ENCODE peak calls at places on chromosome 9, in four cellular contexts. X is colonic mucosa, U is ascending aorta, L is IMR-90. A is an unnamed sample. For H3K4me1, the result is how much of the 10 kb centered on the place peaks cover.

GRCh38 chr9:120693609-120694008 is 20.7 kb downstream of the MEGF9 start:
- DNase-seq in X (no peak), U (no peak), L (peak), A (no peak)

GRCh38 chr9:76996700-76997099 is 22.8 kb upstream of the FOXB2 start:
- DNase-seq in X (no peak), U (no peak), L (peak), A (no peak)

GRCh38 chr9:93262537-93263310 is 78.8 kb downstream of the WNK2 start:
- DNase-seq in X (peak), U (no peak), L (no peak), A (no peak)

GRCh38 chr9:137694962-137695875 is 76.4 kb downstream of the EHMT1 start:
- DNase-seq in U (no peak), L (no peak), X (peak), A (no peak)

GRCh38 chr9:29751220-29751619 is 2177.9 kb upstream of the C9orf72 start:
- DNase-seq in L (no peak), X (no peak), U (no peak), A (no peak)

GRCh38 chr9:79176298-79176697 is 395.5 kb upstream of the TLE4 start:
- DNase-seq in X (no peak), L (peak), U (no peak), A (no peak)

GRCh38 chr9:97717866-97718265 is 20.7 kb upstream of the XPA start:
- DNase-seq in X (no peak), U (no peak), L (no peak), A (no peak)

GRCh38 chr9:104795857-104796256 is 31.9 kb downstream of the NIPSNAP3B start:
- DNase-seq in U (no peak), X (no peak), L (no peak), A (no peak)

GRCh38 chr9:108673386-108673785 is 182.4 kb downstream of the ACTL7B start:
- DNase-seq in X (no peak), U (no peak), L (no peak), A (no peak)

GRCh38 chr9:94860678-94861588 is 134.4 kb downstream of the AOPEP start:
- DNase-seq in L (peak), X (peak), U (peak), A (no peak)

GRCh38 chr9:136733611-136734010 is 9.1 kb downstream of the LCN10 start:
- DNase-seq in L (no peak), X (no peak), U (no peak), A (no peak)

GRCh38 chr9:90508940-90509339 is 133.7 kb downstream of the DIRAS2 start:
- DNase-seq in X (no peak), L (no peak), U (no peak), A (no peak)

GRCh38 chr9:137000177-137000930 is 4.0 kb upstream of the CLIC3 start:
- DNase-seq in L (peak), U (no peak), X (no peak), A (no peak)

GRCh38 chr9:36091028-36091953 is 45.2 kb upstream of the GLIPR2 start:
- DNase-seq in X (peak), U (no peak), L (peak), A (no peak)

GRCh38 chr9:74036549-74037231 is 460.4 kb upstream of the RORB start:
- DNase-seq in U (no peak), X (no peak), L (no peak), A (no peak)

GRCh38 chr9:70340572-70340971 is 73.9 kb downstream of the KLF9 start:
- DNase-seq in U (no peak), L (peak), X (no peak), A (no peak)

GRCh38 chr9:114899461-114899860 is 30.9 kb downstream of the TNFSF8 start:
- DNase-seq in X (no peak), L (peak), U (no peak), A (no peak)

GRCh38 chr9:131733601-131734061 is 6.2 kb downstream of the RAPGEF1 start:
- DNase-seq in X (peak), L (peak), U (no peak), A (no peak)

GRCh38 chr9:77290373-77290772 is 113.0 kb downstream of the VPS13A start:
- DNase-seq in U (no peak), L (no peak), X (no peak), A (no peak)

GRCh38 chr9:82987370-82987769 is 75.6 kb downstream of the RASEF start:
- DNase-seq in U (no peak), X (peak), L (no peak), A (no peak)

GRCh38 chr9:9819886-9820285 is 792.9 kb downstream of the PTPRD start:
- DNase-seq in X (no peak), U (no peak), L (no peak), A (no peak)

GRCh38 chr9:81560851-81561732 is 128.3 kb downstream of the TLE1 start:
- DNase-seq in U (no peak), L (no peak), X (no peak), A (no peak)

GRCh38 chr9:131872702-131873101 is 132.8 kb upstream of the RAPGEF1 start:
- DNase-seq in U (no peak), L (no peak), X (no peak), A (no peak)

GRCh38 chr9:114238471-114238870 is 83.1 kb downstream of the COL27A1 start:
- DNase-seq in U (no peak), L (no peak), X (no peak), A (no peak)

GRCh38 chr9:5800969-5801738 is 31.8 kb downstream of the ERMP1 start:
- DNase-seq in L (no peak), X (peak), U (no peak), A (no peak)

GRCh38 chr9:83583151-83584014 is 39.6 kb upstream of the IDNK start:
- DNase-seq in X (peak), L (peak), U (no peak), A (no peak)

GRCh38 chr9:107759823-107760166 is 270.2 kb upstream of the KLF4 start:
- DNase-seq in U (no peak), X (no peak), L (no peak), A (no peak)

GRCh38 chr9:105457560-105458294 is 9.9 kb downstream of the FSD1L start:
- DNase-seq in L (no peak), X (no peak), U (no peak), A (no peak)

GRCh38 chr9:125633116-125633743 is 73.8 kb downstream of the MAPKAP1 start:
- DNase-seq in X (no peak), U (no peak), L (no peak), A (no peak)

GRCh38 chr9:75616841-75617566 is 273.5 kb upstream of the PCSK5 start:
- DNase-seq in L (no peak), U (no peak), X (no peak), A (no peak)

GRCh38 chr9:81595887-81596558 is 93.3 kb downstream of the TLE1 start:
- DNase-seq in X (no peak), L (no peak), U (no peak), A (no peak)

GRCh38 chr9:109012009-109012875 is 1.1 kb downstream of the CTNNAL1 start:
- DNase-seq in U (peak), X (peak), L (peak), A (no peak)

GRCh38 chr9:36102742-36103495 is 33.6 kb upstream of the GLIPR2 start:
- DNase-seq in U (peak), L (peak), X (peak), A (no peak)

DNA sequence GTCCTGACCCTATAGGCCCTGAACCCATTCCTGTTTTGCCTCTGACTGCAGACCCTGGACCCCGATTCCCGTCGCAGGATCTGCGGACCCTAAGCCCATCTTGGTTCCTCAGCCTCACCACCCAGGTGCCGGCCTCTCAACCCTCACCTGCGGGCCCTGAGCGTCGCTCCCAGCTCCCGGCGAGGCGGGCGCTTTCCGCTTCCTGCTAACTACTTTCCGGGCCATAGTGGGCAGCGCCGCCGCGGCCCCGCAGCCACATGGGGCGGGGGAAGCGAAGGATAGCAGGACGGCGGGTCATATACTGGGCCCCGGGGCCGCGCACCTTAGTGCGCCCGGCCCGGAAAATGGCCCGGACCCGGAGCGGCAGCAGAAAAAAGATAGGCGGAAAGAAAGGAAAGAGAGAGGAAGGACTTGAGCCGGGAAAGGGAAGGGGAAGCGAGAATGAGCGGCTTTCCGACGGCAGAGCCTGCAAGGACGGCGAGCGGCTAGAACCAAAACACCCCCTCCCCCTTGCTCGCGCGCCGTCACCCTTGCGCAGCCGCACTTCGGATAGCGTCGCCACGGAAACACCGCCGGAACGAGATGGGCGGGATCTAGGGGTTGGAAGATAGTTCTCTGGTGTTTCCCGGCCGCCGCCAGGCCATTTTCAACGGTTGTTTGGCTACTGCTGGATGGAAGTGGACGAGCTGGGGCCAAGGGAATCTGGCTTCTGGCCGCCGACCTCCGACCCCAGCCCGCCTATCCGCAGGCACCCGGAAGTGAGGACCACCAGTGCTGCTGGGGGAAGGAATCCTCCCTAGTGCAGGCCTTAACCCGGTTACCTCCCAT is at the start of gene DCAF12:
- DNase-seq in X (peak), U (peak), L (peak), A (peak)
- TF ChIP-seq CTCF in X (no peak), U (peak), L (no peak), A (no peak)

GRCh38 chr9:127780126-127780885 is 1.8 kb upstream of the SH2D3C start:
- DNase-seq in X (no peak), L (no peak), U (no peak), A (no peak)

GRCh38 chr9:127777368-127777960 is 1.0 kb downstream of the SH2D3C start:
- DNase-seq in U (no peak), X (no peak), L (no peak), A (no peak)

GRCh38 chr9:127776919-127777280 is 1.6 kb downstream of the SH2D3C start:
- DNase-seq in L (no peak), X (no peak), U (no peak), A (no peak)

GRCh38 chr9:127779136-127779981 is 893 bp upstream of the SH2D3C start:
- DNase-seq in U (no peak), X (no peak), L (no peak), A (no peak)

GRCh38 chr9:127778280-127779135 is at the start of gene SH2D3C:
- DNase-seq in X (peak), U (no peak), L (no peak), A (no peak)
- H3K4me1 ChIP-seq in X (under half), U (under half), L (under half), A (under half)

DNA sequence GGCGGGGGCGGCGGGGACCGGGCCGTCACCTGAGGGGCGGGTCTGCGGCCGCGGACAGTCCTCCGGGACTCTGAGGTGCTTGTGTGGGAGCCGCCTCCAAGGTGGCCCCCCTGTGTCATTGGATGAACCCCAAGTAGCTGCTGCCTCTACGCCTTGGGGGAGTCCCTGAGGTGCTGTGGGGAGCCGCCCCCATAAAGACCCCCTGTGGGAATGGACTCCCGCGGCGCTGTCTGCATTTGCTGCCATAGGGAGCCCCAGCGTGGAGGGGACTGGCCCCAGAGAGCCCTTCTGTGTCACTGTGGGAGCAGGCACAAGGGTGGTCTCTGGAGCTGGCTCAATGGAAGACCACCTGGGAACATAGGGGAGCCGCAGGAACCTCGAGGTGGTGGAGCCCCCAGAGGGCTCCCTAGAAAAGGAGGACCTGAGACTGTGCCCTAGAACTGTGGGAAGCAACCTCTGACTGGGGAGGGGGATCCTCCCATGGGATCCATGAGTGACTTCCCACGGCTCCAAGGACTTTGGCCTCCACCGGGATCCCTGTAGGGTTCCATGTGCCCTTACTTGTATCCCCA is 412 bp downstream of the PHF24 start:
- DNase-seq in U (no peak), L (no peak), X (no peak), A (no peak)
- H3K4me3 ChIP-seq in U (peak), L (no peak), X (no peak), A (peak)

GRCh38 chr9:34169125-34169524 is 9.7 kb upstream of the UBAP1 start:
- DNase-seq in L (no peak), U (no peak), X (no peak), A (no peak)

GRCh38 chr9:34176089-34176488 is 2.8 kb upstream of the UBAP1 start:
- DNase-seq in L (no peak), X (no peak), U (no peak), A (no peak)

GRCh38 chr9:34170252-34170915 is 8.5 kb upstream of the UBAP1 start:
- DNase-seq in X (no peak), U (no peak), L (no peak), A (no peak)

DNA sequence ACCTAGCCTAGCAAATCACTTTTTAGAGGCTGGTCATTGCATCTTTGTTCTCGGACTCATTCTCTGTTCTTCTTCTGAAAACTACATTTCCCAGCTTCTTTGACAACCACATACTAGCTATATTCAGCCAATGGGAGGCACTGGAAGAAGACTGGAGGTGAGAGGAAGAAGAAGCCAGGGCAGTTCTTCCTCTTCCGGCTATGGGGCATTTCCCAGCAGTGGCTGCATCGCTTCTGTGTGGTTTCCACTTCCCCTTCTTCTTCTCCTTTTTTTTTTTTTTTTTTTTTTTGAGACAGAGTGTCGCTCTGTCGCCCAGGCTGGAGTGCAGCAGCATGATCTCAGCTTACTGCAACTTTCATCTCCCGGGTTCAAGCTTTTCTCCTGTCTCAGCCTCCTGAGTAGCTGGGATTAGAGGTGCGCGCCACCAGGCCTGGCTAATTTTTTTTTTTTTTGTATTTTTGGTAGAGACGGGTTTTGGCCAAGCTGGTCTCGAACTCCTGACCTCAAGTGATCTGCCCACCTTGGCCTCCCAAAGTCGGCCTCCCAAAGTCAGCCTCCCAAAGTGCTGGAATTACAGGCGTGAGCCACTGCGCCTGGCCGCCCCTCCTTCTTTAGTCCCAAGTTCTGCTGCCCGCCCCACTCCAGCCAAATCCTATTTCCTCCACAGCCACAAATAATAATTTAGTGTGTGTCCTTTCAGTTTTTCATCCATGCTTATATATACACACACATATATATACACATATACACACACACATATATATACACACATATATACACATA is 6.9 kb upstream of the UBAP1 start:
- DNase-seq in X (no peak), U (no peak), L (no peak), A (no peak)
- TF ChIP-seq CTCF in X (no peak), U (no peak), L (no peak), A (no peak)

DNA sequence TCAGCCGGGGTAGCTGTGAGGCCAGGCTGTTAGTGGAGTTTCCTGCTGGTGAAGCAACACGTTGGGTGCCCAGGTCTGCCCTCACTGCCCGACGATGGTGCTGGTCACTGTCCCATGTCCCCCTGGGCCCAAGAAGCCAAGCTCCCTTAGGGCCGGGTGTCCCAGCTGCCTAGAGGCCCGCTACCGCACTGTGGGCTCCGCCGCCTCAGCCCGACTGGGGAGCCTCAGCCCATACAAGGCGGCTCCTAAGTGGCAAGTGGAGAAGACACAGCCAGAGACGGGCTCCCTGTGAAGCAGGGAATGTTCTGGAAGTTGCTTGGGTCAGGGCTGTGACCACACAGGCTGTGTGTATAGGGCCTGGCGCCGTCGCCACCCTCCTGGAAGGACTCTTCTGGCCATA is 96.9 kb downstream of the RXRA start:
- DNase-seq in X (no peak), U (no peak), L (no peak), A (no peak)
- H3K4me1 ChIP-seq in X (under half), U (under half), L (under half), A (under half)